ENCODE peak calls at places on chromosomes 1 and 21, in six cellular contexts. S is stomach; Y is CD4-positive, alpha-beta T cell; J is DMS153; K is stimulated activated CD8-positive, alpha-beta memory T cell treated with anti-CD3 and anti-CD28 coated beads, Interleukin-2, amount 100 ng/mL, for 48 hours; H is occipital lobe. C is an unnamed sample.

GRCh38 chr1:7534061-7534825 is 236.9 kb upstream of the VAMP3 start:
- DNase-seq in J (no peak), Y (no peak), S (no peak), K (no peak), H (no peak), C (no peak)

GRCh38 chr1:213492161-213493041 is 441.4 kb downstream of the RPS6KC1 start:
- DNase-seq in K (no peak), S (no peak), H (no peak), Y (no peak), J (no peak), C (no peak)

GRCh38 chr1:53140451-53140850 is 2.0 kb downstream of the SLC1A7 start:
- DNase-seq in J (no peak), H (no peak), Y (no peak), S (no peak), K (no peak), C (no peak)

GRCh38 chr1:244341455-244342450 is 110.0 kb downstream of the ADSS2 start:
- DNase-seq in J (peak; percentile 80), S (no peak), K (no peak), H (no peak), Y (no peak), C (no peak)

GRCh38 chr1:66752671-66753371 is 562 bp downstream of the DYNLT5 start:
- DNase-seq in K (no peak), Y (no peak), H (no peak), J (no peak), S (no peak), C (no peak)

GRCh38 chr21:16241500-16241963 is 511.8 kb downstream of the USP25 start:
- DNase-seq in Y (no peak), K (no peak), H (no peak), J (no peak), S (no peak), C (no peak)

GRCh38 chr1:25030674-25031589 is 100.9 kb upstream of the RUNX3 start:
- DNase-seq in H (no peak), Y (no peak), K (peak; percentile 66), J (no peak), S (no peak), C (peak; percentile 80)

GRCh38 chr1:152185544-152186391 is 26.7 kb upstream of the RPTN start:
- DNase-seq in S (peak; percentile 29), H (no peak), K (no peak), J (peak; percentile 70), Y (peak; percentile 13), C (peak; percentile 39)

GRCh38 chr1:155085504-155086181 is 7.0 kb downstream of the EFNA3 start:
- DNase-seq in S (peak; percentile 75), J (no peak), Y (peak; percentile 51), K (peak; percentile 73), H (peak; percentile 24), C (peak; percentile 63)

GRCh38 chr21:31107871-31108270 is 69.6 kb upstream of the KRTAP19-8 start:
- DNase-seq in Y (no peak), S (no peak), J (no peak), H (no peak), K (no peak), C (no peak)

GRCh38 chr1:17550684-17551584 is 11.4 kb downstream of the ARHGEF10L start:
- DNase-seq in S (peak; percentile 50), Y (no peak), H (no peak), J (peak; percentile 17), K (no peak), C (no peak)

GRCh38 chr1:204723131-204723787 is 37.7 kb upstream of the LRRN2 start:
- DNase-seq in J (peak; percentile 97), H (peak; percentile 47), S (no peak), Y (no peak), K (no peak), C (no peak)

GRCh38 chr21:44969965-44970755 is 30.3 kb downstream of the SLX9 start:
- DNase-seq in H (no peak), S (no peak), K (no peak), Y (no peak), J (no peak), C (no peak)

GRCh38 chr1:109769335-109770078 is 5.8 kb upstream of the EPS8L3 start:
- DNase-seq in H (no peak), S (peak; percentile 16), J (no peak), Y (no peak), K (no peak), C (no peak)

GRCh38 chr1:26949266-26949925 is 10.9 kb downstream of the KDF1 start:
- DNase-seq in S (no peak), H (no peak), J (no peak), K (no peak), Y (no peak), C (no peak)

C was measured in GM10248.